ENCODE peak calls at places on chromosomes 3 and 15, in four cellular contexts. X is mesendoderm, O is mesenchymal stem cell, J is neuronal stem cell. Y is an unnamed sample.

GRCh38 chr15:90664650-90665287 is 52.4 kb upstream of the BLM start:
- DNase-seq in O (no peak), X (no peak), J (no peak), Y (peak)

GRCh38 chr3:76668653-76669052 is 371.2 kb upstream of the ROBO2 start:
- DNase-seq in X (no peak), J (no peak), O (no peak), Y (no peak)

GRCh38 chr15:25810631-25811077 is 52.5 kb downstream of the ATP10A start:
- DNase-seq in J (peak), X (peak), O (no peak), Y (no peak)

GRCh38 chr3:169072494-169072893 is 591.0 kb downstream of the MECOM start:
- DNase-seq in X (no peak), J (no peak), O (no peak), Y (no peak)

GRCh38 chr15:90362936-90363212 is 10.8 kb downstream of the ZNF774 start:
- DNase-seq in X (peak), O (peak), J (no peak), Y (no peak)

GRCh38 chr15:34099914-34100313 is 1.7 kb downstream of the EMC7 start:
- DNase-seq in X (no peak), O (no peak), J (no peak), Y (no peak)

GRCh38 chr15:70530503-70530902 is 232.9 kb downstream of the UACA start:
- DNase-seq in X (no peak), O (no peak), J (no peak), Y (no peak)

GRCh38 chr15:71411538-71412482 is 296.5 kb downstream of the THSD4 start:
- DNase-seq in O (peak), X (no peak), J (no peak), Y (no peak)

GRCh38 chr15:60647246-60647645 is 168.3 kb upstream of the ICE2 start:
- DNase-seq in O (no peak), J (no peak), X (no peak), Y (no peak)

GRCh38 chr3:99713440-99713839 is 75.0 kb downstream of the COL8A1 start:
- DNase-seq in X (peak), J (no peak), O (no peak), Y (no peak)

GRCh38 chr3:157542711-157543485 is 39.7 kb upstream of the VEPH1 start:
- DNase-seq in O (peak), X (peak), J (peak), Y (peak)

GRCh38 chr15:76135516-76135915 is 75.7 kb downstream of the TMEM266 start:
- DNase-seq in X (no peak), J (no peak), O (no peak), Y (no peak)

GRCh38 chr3:198096015-198096414 is 136.0 kb downstream of the LMLN start:
- DNase-seq in O (no peak), X (no peak), J (no peak), Y (no peak)

GRCh38 chr3:97613139-97613538 is 151.4 kb upstream of the ARL6 start:
- DNase-seq in J (no peak), X (no peak), O (no peak), Y (no peak)

GRCh38 chr3:183555541-183556081 is at the start of gene KLHL6:
- DNase-seq in J (no peak), X (peak), O (no peak), Y (peak)

GRCh38 chr3:149274220-149274619 is 52.6 kb upstream of the CP start:
- DNase-seq in J (no peak), O (no peak), X (no peak), Y (no peak)
- H4K8ac ChIP-seq in J (no peak), O (peak), X (no peak), Y (no peak)

GRCh38 chr3:134419966-134420321 is 45.7 kb upstream of the AMOTL2 start:
- DNase-seq in X (no peak), J (no peak), O (no peak), Y (no peak)
- H4K8ac ChIP-seq in X (no peak), J (no peak), O (no peak), Y (no peak)

GRCh38 chr3:8490079-8490552 is 11.5 kb upstream of the LMCD1 start:
- DNase-seq in J (no peak), X (peak), O (peak), Y (peak)
- H4K8ac ChIP-seq in J (no peak), X (no peak), O (no peak), Y (no peak)

GRCh38 chr3:11820540-11821041 is 26.1 kb downstream of the TAMM41 start:
- DNase-seq in X (peak), O (peak), J (no peak), Y (no peak)

GRCh38 chr3:11819146-11819545 is 27.5 kb downstream of the TAMM41 start:
- DNase-seq in J (no peak), O (no peak), X (no peak), Y (no peak)

GRCh38 chr3:11818033-11818432 is 28.7 kb downstream of the TAMM41 start:
- DNase-seq in X (peak), O (peak), J (no peak), Y (no peak)
- H4K8ac ChIP-seq in X (no peak), O (no peak), J (no peak), Y (no peak)

GRCh38 chr3:172040976-172041963 is 1.9 kb downstream of the FNDC3B start:
- DNase-seq in X (peak), J (no peak), O (peak), Y (peak)

GRCh38 chr3:172040078-172040975 is 949 bp downstream of the FNDC3B start:
- DNase-seq in X (peak), J (peak), O (peak), Y (peak)

GRCh38 chr3:172039352-172040077 is at the start of gene FNDC3B:
- DNase-seq in O (peak), J (peak), X (peak), Y (peak)

GRCh38 chr3:172036541-172037215 is 2.7 kb upstream of the FNDC3B start:
- DNase-seq in O (no peak), J (no peak), X (no peak), Y (no peak)

GRCh38 chr3:172038823-172039222 is 555 bp upstream of the FNDC3B start:
- DNase-seq in O (peak), J (no peak), X (peak), Y (no peak)
- H4K8ac ChIP-seq in O (no peak), J (no peak), X (no peak), Y (no peak)